ENCODE peak calls at places on chromosomes 2 and 18, in ten cellular contexts. Z is AML-193; A is tibial nerve; B is NCI-H460; X is activated CD4-positive, alpha-beta T cell treated with anti-CD3 and anti-CD28 coated beads for 4 hours; L is stimulated activated CD4-positive, alpha-beta T cell treated with anti-CD3 and anti-CD28 coated beads, TNF-alpha, amount 100 ng/mL, for 4 hours; O is Right ventricle myocardium superior; U is pons; C is dermis blood vessel endothelial cell; F is NCI-H1417. T is an unnamed sample.

GRCh38 chr2:128770143-128771080 is 451.7 kb upstream of the HS6ST1 start:
- DNase-seq in C (no peak), U (no peak), A (no peak), Z (no peak), B (no peak), L (no peak), O (no peak), F (no peak), X (no peak), T (no peak)

GRCh38 chr2:165474621-165475269 is 5.2 kb downstream of the CSRNP3 start:
- DNase-seq in O (no peak), Z (no peak), B (no peak), X (no peak), F (no peak), L (no peak), C (no peak), U (no peak), A (no peak), T (no peak)

GRCh38 chr2:173023718-173024117 is 51.9 kb upstream of the MAP3K20 start:
- DNase-seq in O (no peak), B (no peak), L (no peak), F (no peak), C (no peak), X (no peak), A (no peak), U (no peak), Z (no peak), T (no peak)

GRCh38 chr2:7010376-7010775 is 93.2 kb downstream of the RNF144A start:
- DNase-seq in X (no peak), U (no peak), C (peak), F (no peak), Z (no peak), L (no peak), O (no peak), A (no peak), B (no peak), T (no peak)

GRCh38 chr2:159615936-159616733 is at the start of gene BAZ2B:
- DNase-seq in C (peak), F (peak), A (no peak), O (peak), B (peak), U (peak), X (no peak), L (peak), Z (peak), T (no peak)

GRCh38 chr18:8450013-8450412 is 159.2 kb upstream of the RAB12 start:
- DNase-seq in X (no peak), F (peak), L (no peak), B (peak), Z (no peak), A (no peak), U (no peak), C (peak), O (no peak), T (no peak)

GRCh38 chr18:23563377-23564043 is 22.8 kb downstream of the NPC1 start:
- DNase-seq in C (no peak), O (no peak), Z (no peak), X (no peak), A (no peak), F (no peak), L (no peak), B (no peak), U (no peak), T (no peak)

GRCh38 chr2:72694715-72695496 is 130.9 kb downstream of the EXOC6B start:
- DNase-seq in Z (no peak), C (peak), X (no peak), U (no peak), B (no peak), O (peak), F (no peak), A (no peak), L (no peak), T (no peak)

GRCh38 chr2:176129013-176129796 is at the start of gene HOXD8:
- DNase-seq in O (no peak), L (no peak), U (no peak), A (no peak), F (peak), X (no peak), B (peak), Z (no peak), C (peak), T (peak)

T was measured in cortex of kidney.